ENCODE peak calls at places on chromosomes 4 and X, in seven cellular contexts. H, A, P, V, M, Z and F are unnamed samples.

GRCh38 chr4:76867880-76868655 is 29.9 kb downstream of the SOWAHB start:
- DNase-seq in H (no peak), A (no peak), P (no peak), V (no peak), M (no peak), Z (no peak), F (no peak)

GRCh38 chr4:134862116-134862515 is 660.5 kb upstream of the PABPC4L start:
- DNase-seq in H (no peak), A (no peak), P (no peak), V (no peak), M (no peak), Z (no peak), F (no peak)

GRCh38 chrX:19513383-19513782 is 1.9 kb downstream of the MAP3K15 start:
- DNase-seq in H (no peak), A (peak; percentile 32), P (no peak), V (no peak), M (no peak), Z (no peak), F (no peak)

GRCh38 chr4:136742330-136742729 is 790.0 kb downstream of the PCDH18 start:
- DNase-seq in H (no peak), A (no peak), P (no peak), V (no peak), M (no peak), Z (no peak), F (no peak)

GRCh38 chr4:112343330-112343729 is 46.2 kb downstream of the ALPK1 start:
- DNase-seq in H (no peak), A (no peak), P (no peak), V (no peak), M (no peak), Z (no peak), F (no peak)

GRCh38 chr4:1411436-1412375 is 5.5 kb upstream of the NKX1-1 start:
- DNase-seq in H (no peak), A (no peak), P (no peak), V (no peak), M (no peak), Z (no peak), F (peak; percentile 30)

GRCh38 chrX:154308108-154308946 is 12.7 kb downstream of the TKTL1 start:
- DNase-seq in H (peak; percentile 36), A (no peak), P (peak; percentile 48), V (peak; percentile 70), M (peak; percentile 54), Z (peak; percentile 49), F (peak; percentile 73)

GRCh38 chrX:68147848-68148247 is 285.4 kb downstream of the OPHN1 start:
- DNase-seq in H (no peak), A (no peak), P (no peak), V (no peak), M (no peak), Z (no peak), F (no peak)

GRCh38 chrX:110665636-110666035 is 130.0 kb downstream of the CHRDL1 start:
- DNase-seq in H (no peak), A (peak; percentile 19), P (no peak), V (no peak), M (no peak), Z (peak; percentile 68), F (no peak)

GRCh38 chr4:137343221-137343620 is 189.1 kb downstream of the PCDH18 start:
- DNase-seq in H (no peak), A (no peak), P (no peak), V (no peak), M (no peak), Z (no peak), F (no peak)

GRCh38 chr4:101952985-101953384 is 162.5 kb downstream of the BANK1 start:
- DNase-seq in H (no peak), A (no peak), P (no peak), V (no peak), M (no peak), Z (no peak), F (no peak)

GRCh38 chr4:101950258-101950979 is 159.9 kb downstream of the BANK1 start:
- DNase-seq in H (no peak), A (no peak), P (no peak), V (no peak), M (no peak), Z (no peak), F (no peak)

GRCh38 chr4:101948951-101949350 is 158.4 kb downstream of the BANK1 start:
- DNase-seq in H (no peak), A (no peak), P (no peak), V (no peak), M (no peak), Z (no peak), F (no peak)

GRCh38 chr4:101944649-101945048 is 154.1 kb downstream of the BANK1 start:
- DNase-seq in H (no peak), A (no peak), P (no peak), V (no peak), M (no peak), Z (no peak), F (no peak)

GRCh38 chr4:101948055-101948454 is 157.5 kb downstream of the BANK1 start:
- DNase-seq in H (no peak), A (no peak), P (no peak), V (no peak), M (no peak), Z (no peak), F (no peak)
- H3K27ac ChIP-seq in H (no peak overlapping the region), A (no peak overlapping the region), P (no peak overlapping the region), V (no peak overlapping the region), M (no peak overlapping the region), Z (no peak overlapping the region), F (no peak overlapping the region)

GRCh38 chr4:102791318-102791835 is 30.6 kb upstream of the MANBA start:
- DNase-seq in H (no peak), A (no peak), P (no peak), V (no peak), M (no peak), Z (no peak), F (no peak)
- H3K4me1 ChIP-seq in H (no peaks in the 10 kb centered on the region), A (no peaks in the 10 kb centered on the region), P (no peaks in the 10 kb centered on the region), V (no peaks in the 10 kb centered on the region), M (no peaks in the 10 kb centered on the region), Z (peaks cover 3% of the 10 kb centered on the region), F (no peaks in the 10 kb centered on the region)

GRCh38 chr4:53185853-53186590 is 179.8 kb downstream of the SCFD2 start:
- DNase-seq in H (no peak), A (no peak), P (no peak), V (no peak), M (no peak), Z (no peak), F (no peak)
- H3K27ac ChIP-seq in H (no peak overlapping the region), A (no peak overlapping the region), P (no peak overlapping the region), V (no peak overlapping the region), M (no peak overlapping the region), Z (no peak overlapping the region), F (no peak overlapping the region)

DNA sequence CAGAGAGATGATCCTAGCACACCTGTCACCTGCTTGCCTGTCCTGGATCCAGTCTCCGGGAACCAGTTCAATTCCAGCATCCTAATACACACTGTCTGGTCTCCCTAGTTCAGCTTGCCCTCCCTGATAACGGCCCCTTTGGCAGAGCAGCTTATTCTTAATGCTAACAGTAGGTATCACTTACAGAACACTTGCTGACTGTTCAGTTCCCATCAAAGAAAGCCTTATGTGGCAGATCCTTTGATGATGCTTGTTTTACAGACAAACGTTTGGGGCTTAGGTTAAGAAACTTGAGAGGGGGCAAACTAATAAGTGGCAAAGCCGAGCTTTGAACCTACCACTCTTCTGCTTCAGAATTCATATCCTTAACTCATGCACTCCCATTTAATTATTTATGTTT is 885 bp downstream of the RASSF6 start:
- DNase-seq in H (no peak), A (no peak), P (no peak), V (no peak), M (no peak), Z (no peak), F (no peak)
- H3K4me1 ChIP-seq in H (no peaks in the 10 kb centered on the region), A (peaks cover 4% of the 10 kb centered on the region), P (no peaks in the 10 kb centered on the region), V (no peaks in the 10 kb centered on the region), M (no peaks in the 10 kb centered on the region), Z (no peaks in the 10 kb centered on the region), F (no peaks in the 10 kb centered on the region)